ENCODE peak calls at places on chromosomes 16 and 17, in four cellular contexts. H is A549, W is tibial artery, R is heart left ventricle. B is an unnamed sample.

GRCh38 chr16:23351360-23351759 is 49.3 kb downstream of the SCNN1B start:
- DNase-seq in W (no peak), R (no peak), H (no peak), B (no peak)

GRCh38 chr17:73188011-73188410 is 4.8 kb upstream of the COG1 start:
- DNase-seq in W (no peak), H (no peak), R (no peak), B (no peak)

GRCh38 chr17:45653616-45654015 is 130.5 kb upstream of the CRHR1 start:
- DNase-seq in H (no peak), W (no peak), R (no peak), B (no peak)

GRCh38 chr17:62965649-62966425 is at the start of gene TANC2:
- DNase-seq in H (peak; percentile 92), W (peak; percentile 81), R (peak; percentile 88), B (peak; percentile 84)

GRCh38 chr16:49349446-49350168 is 24.0 kb upstream of the C16orf78 start:
- DNase-seq in H (no peak), W (no peak), R (no peak), B (no peak)

GRCh38 chr16:17331071-17331521 is 139.7 kb downstream of the XYLT1 start:
- DNase-seq in W (peak; percentile 83), R (no peak), H (no peak), B (no peak)

GRCh38 chr17:63847525-63848249 is 5.2 kb upstream of the SMARCD2 start:
- DNase-seq in H (no peak), W (no peak), R (no peak), B (no peak)

GRCh38 chr17:82449136-82449882 is 1.2 kb downstream of the CYBC1 start:
- DNase-seq in R (no peak), W (no peak), H (no peak), B (no peak)

GRCh38 chr17:44775136-44775837 is 16.5 kb downstream of the ADAM11 start:
- DNase-seq in W (peak; percentile 95), R (peak; percentile 98), H (peak; percentile 99), B (peak; percentile 98)

GRCh38 chr16:29678691-29679267 is at the start of gene QPRT:
- DNase-seq in H (peak; percentile 21), R (peak; percentile 73), W (no peak), B (peak; percentile 45)

GRCh38 chr17:78529871-78530670 is 47.1 kb downstream of the DNAH17 start:
- DNase-seq in R (no peak), H (no peak), W (no peak), B (no peak)

GRCh38 chr16:67329901-67330300 is 3.3 kb downstream of the LRRC36 start:
- DNase-seq in W (no peak), R (no peak), H (no peak), B (no peak)

GRCh38 chr16:66007717-66008116 is 358.8 kb upstream of the CDH5 start:
- DNase-seq in R (no peak), W (no peak), H (no peak), B (peak; percentile 72)

GRCh38 chr16:89805136-89805905 is 11.1 kb downstream of the FANCA start:
- DNase-seq in R (no peak), H (no peak), W (no peak), B (peak; percentile 15)

DNA sequence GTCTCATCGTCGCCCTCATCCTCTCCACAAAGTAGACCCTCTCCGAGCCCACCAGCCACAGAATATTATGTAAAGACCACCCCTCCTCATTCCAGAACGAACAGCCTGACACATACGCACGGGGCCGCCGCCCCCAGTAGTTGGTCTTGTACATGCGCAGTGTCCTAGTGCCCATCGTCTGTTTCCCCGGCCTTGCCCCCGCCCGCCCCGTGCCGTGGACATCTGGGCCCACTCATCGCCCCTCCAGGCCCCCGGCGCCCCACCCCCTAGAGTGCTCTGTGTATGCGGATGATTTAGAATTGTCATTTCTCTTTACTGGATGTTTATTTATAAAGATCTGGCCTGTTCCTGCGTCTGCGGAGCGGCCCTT is 475 bp upstream of the AMDHD2 start:
- DNase-seq in W (peak; percentile 31), R (no peak), H (no peak), B (no peak)
- H3K4me3 ChIP-seq in W (peak overlapping the region; percentile 67), R (peak overlapping the region; percentile 67), H (peak overlapping the region; percentile 58), B (no peak overlapping the region)

GRCh38 chr16:88737298-88738166 is 31.2 kb downstream of the CTU2 start:
- DNase-seq in R (peak; percentile 87), W (peak; percentile 65), H (peak; percentile 85), B (peak; percentile 52)

GRCh38 chr16:88735616-88736015 is 29.3 kb downstream of the CTU2 start:
- DNase-seq in R (no peak), H (no peak), W (no peak), B (no peak)

GRCh38 chr16:88736496-88736895 is 30.2 kb downstream of the CTU2 start:
- DNase-seq in H (no peak), R (no peak), W (no peak), B (no peak)

GRCh38 chr16:88735121-88735520 is 28.8 kb downstream of the CTU2 start:
- DNase-seq in W (no peak), H (no peak), R (no peak), B (no peak)

DNA sequence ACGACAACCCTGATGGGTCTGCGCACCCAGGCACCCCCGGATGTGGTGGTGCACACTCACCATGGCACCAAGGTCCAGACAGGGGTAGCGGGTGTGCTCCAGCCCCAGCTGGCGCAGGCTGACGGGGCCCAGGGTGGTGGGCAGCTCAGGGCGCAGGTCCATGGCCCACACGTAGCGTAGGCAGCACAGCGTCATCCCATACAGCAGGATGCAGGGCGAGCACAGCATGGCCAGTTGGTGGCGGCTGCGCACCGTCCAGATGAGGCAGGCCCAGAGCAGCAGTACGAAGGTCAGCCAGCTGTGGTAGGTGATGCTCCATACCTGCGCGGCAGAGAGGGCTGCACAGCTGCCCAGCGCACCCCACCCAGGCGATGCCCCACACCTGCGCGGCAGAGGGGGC is 29.8 kb downstream of the CTU2 start:
- DNase-seq in R (no peak), W (no peak), H (no peak), B (no peak)
- TF ChIP-seq CTCF in R (no peak), W (no peak), H (no peak), B (no peak)

GRCh38 chr16:51734220-51734619 is 583.1 kb upstream of the SALL1 start:
- DNase-seq in H (no peak), W (no peak), R (no peak), B (no peak)
- H3K4me3 ChIP-seq in H (no peak overlapping the region), W (no peak overlapping the region), R (no peak overlapping the region), B (no peak overlapping the region)

GRCh38 chr16:11949527-11949926 is 7.7 kb upstream of the NPIPB2 start:
- DNase-seq in H (peak; percentile 62), W (no peak), R (no peak), B (peak; percentile 35)
- TF ChIP-seq CTCF in H (peak; percentile 60), W (no peak), R (peak; percentile 49), B (peak; percentile 50)

DNA sequence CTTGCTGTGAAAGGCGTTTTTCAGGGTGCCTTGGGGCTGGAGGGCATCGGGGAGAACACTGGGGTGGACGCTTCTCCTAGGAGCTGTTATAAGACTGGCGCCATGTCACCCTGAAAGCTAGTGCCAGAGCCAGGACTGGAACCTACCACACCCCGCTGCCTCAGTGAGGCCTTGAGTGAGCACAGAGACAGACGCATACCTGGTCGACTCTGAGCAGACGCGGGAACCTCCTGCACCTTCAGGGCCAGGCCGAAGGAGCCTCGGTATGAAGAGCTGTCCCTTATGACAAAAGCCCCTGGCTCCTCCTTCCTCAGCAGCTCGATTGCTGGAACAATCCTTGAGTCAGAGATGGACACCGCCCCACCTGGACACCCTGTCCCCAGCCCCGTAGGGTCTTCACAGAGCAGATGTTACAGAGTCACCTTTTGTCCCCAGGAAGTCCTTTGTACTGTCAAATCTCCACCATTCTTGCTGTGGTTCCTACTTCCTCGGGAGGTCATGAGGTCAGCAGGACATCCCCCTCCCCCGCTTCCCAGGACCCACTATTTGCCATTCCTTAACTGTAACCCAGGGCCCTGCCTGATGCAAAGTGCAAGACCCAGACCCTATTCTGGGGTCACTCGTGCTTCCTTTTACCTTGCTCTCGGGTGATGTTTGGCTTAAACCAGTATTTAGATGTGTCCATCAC is 17.0 kb downstream of the TNS4 start:
- DNase-seq in H (no peak), W (no peak), R (peak; percentile 51), B (no peak)
- H3K4me3 ChIP-seq in H (no peak overlapping the region), W (no peak overlapping the region), R (no peak overlapping the region), B (no peak overlapping the region)

GRCh38 chr17:41937970-41938851 is 7.8 kb downstream of the ODAD4 start:
- DNase-seq in H (no peak), W (no peak), R (peak; percentile 74), B (no peak)

GRCh38 chr17:41935641-41936040 is 5.2 kb downstream of the ODAD4 start:
- DNase-seq in R (no peak), H (no peak), W (no peak), B (no peak)

GRCh38 chr17:41941158-41941557 is 10.7 kb downstream of the ODAD4 start:
- DNase-seq in R (no peak), W (no peak), H (no peak), B (no peak)

GRCh38 chr17:41942626-41943025 is 12.2 kb downstream of the ODAD4 start:
- DNase-seq in R (no peak), H (no peak), W (no peak), B (no peak)

GRCh38 chr17:41939044-41939695 is 8.8 kb downstream of the ODAD4 start:
- DNase-seq in R (no peak), W (no peak), H (no peak), B (no peak)
- TF ChIP-seq CTCF in R (no peak), W (no peak), H (no peak), B (no peak)

DNA sequence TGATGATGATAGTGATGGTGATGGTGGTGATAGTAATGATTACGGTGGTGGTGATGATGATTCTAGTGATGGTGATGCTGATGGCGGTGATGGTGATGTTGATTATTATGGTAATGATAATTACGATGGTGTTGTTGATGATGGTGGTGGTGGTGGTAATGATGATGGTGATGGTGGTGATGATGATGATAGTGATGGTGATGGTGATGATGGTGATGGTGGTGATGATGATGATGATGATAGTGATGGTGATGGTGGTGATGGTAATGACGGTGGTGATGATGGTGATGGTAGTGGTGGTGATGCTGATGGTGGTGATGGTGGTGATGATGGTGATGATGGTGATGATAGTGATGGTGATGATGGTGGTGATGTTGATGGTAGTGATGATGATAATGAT is 370.0 kb downstream of the CDH13 start:
- DNase-seq in W (no peak), R (no peak), H (no peak), B (no peak)
- H3K4me3 ChIP-seq in W (no peak overlapping the region), R (no peak overlapping the region), H (no peak overlapping the region), B (no peak overlapping the region)

GRCh38 chr17:68290268-68290954 is 516 bp downstream of the SLC16A6 start:
- DNase-seq in W (no peak), R (peak; percentile 68), H (no peak), B (no peak)
- TF ChIP-seq CTCF in W (no peak), R (no peak), H (no peak), B (no peak)

B was measured in astrocyte of the spinal cord.